ENCODE peak calls at places on chromosomes 7 and 10, in nine cellular contexts. M is RWPE1; T is mammary epithelial cell; K is HCT116; O is body of pancreas; E is tibial nerve; P is IMR-90; I is naive thymus-derived CD4-positive, alpha-beta T cell; B is Karpas-422. Y is an unnamed sample.

GRCh38 chr10:30855131-30855530 is 176.5 kb downstream of the ZNF438 start:
- DNase-seq in E (no peak), I (no peak), P (no peak), O (no peak), K (no peak), M (no peak), B (no peak), T (no peak), Y (no peak)

GRCh38 chr7:39746162-39746782 is 122.9 kb downstream of the RALA start:
- DNase-seq in O (peak; percentile 73), M (peak; percentile 89), T (peak; percentile 69), I (peak; percentile 50), K (peak; percentile 47), P (peak; percentile 83), E (peak; percentile 88), B (peak; percentile 82), Y (peak; percentile 45)

GRCh38 chr7:99143853-99144672 is at the start of gene SMURF1:
- DNase-seq in K (no peak), M (peak; percentile 65), E (peak; percentile 35), B (peak; percentile 92), I (peak; percentile 81), T (peak; percentile 52), P (peak; percentile 47), O (peak; percentile 68), Y (peak; percentile 23)

GRCh38 chr7:38330861-38331709 is 57.6 kb upstream of the TARP start:
- DNase-seq in P (no peak), I (no peak), K (no peak), M (no peak), E (no peak), O (no peak), T (no peak), B (peak; percentile 79), Y (no peak)

GRCh38 chr10:29430101-29430500 is 141.2 kb downstream of the LYZL1 start:
- DNase-seq in B (no peak), O (no peak), K (no peak), I (no peak), E (no peak), M (no peak), T (no peak), P (peak; percentile 30), Y (no peak)

GRCh38 chr10:48389272-48389671 is 82.8 kb downstream of the MAPK8 start:
- DNase-seq in E (no peak), O (no peak), I (no peak), T (no peak), B (no peak), P (no peak), K (no peak), M (no peak), Y (no peak)

GRCh38 chr7:64206903-64207302 is at the start of gene ZNF735:
- DNase-seq in T (no peak), P (no peak), M (no peak), E (no peak), B (no peak), I (no peak), O (no peak), K (no peak), Y (no peak)

GRCh38 chr7:88092676-88092999 is 127.2 kb downstream of the SRI start:
- DNase-seq in T (no peak), M (no peak), P (no peak), I (no peak), B (no peak), K (no peak), O (no peak), E (no peak), Y (no peak)

GRCh38 chr10:4283841-4284610 is 499.0 kb upstream of the KLF6 start:
- DNase-seq in B (no peak), T (no peak), M (no peak), O (peak; percentile 34), E (peak; percentile 76), I (no peak), K (no peak), P (peak; percentile 82), Y (no peak)

GRCh38 chr7:5388273-5388866 is 35.3 kb downstream of the TNRC18 start:
- DNase-seq in M (no peak), T (no peak), K (no peak), E (no peak), I (no peak), P (no peak), B (no peak), O (no peak), Y (no peak)

GRCh38 chr7:5390918-5391317 is 32.7 kb downstream of the TNRC18 start:
- DNase-seq in O (no peak), E (no peak), T (no peak), K (no peak), I (no peak), M (no peak), B (no peak), P (no peak), Y (no peak)

GRCh38 chr7:5387711-5388245 is 35.9 kb downstream of the TNRC18 start:
- DNase-seq in T (no peak), O (no peak), M (no peak), K (no peak), E (no peak), P (no peak), I (no peak), B (no peak), Y (no peak)

GRCh38 chr7:5384618-5385017 is 39.0 kb downstream of the TNRC18 start:
- DNase-seq in E (no peak), P (no peak), I (no peak), O (no peak), T (no peak), K (no peak), B (no peak), M (no peak), Y (no peak)

DNA sequence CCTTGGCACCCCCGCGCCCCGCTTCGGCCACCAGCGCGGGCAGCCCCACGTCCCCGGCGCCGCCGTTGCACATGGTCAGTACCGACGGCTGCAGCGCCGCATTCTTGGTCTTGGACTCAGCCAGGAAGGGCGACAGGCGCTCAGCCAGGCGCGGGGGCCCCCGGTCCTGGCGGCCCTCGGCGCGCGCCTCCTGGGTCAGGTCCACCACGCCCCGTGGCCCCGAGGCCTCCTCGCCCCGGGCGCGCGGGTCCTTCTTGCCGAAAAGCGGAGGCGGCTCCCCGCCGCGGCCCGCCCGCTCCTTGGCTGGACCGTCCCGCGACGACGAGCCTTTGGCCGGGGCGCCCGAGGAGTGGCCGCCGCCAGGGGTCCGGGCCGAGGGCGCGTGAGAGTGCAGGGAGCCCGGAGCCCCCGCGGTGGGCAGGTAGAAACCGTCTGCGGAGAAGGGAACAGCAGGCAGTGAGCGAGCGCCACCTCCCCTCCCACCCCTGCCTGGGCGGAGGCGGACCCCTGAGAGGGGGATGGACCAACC is 34.7 kb downstream of the TNRC18 start:
- DNase-seq in E (no peak), O (no peak), M (no peak), P (no peak), B (no peak), K (no peak), I (no peak), T (no peak), Y (no peak)
- H3K27ac ChIP-seq in E (no peak overlapping the region), O (no peak overlapping the region), M (no peak overlapping the region), P (no peak overlapping the region), B (no peak overlapping the region), K (no peak overlapping the region), I (no peak overlapping the region), T (no peak overlapping the region), Y (no peak overlapping the region)

GRCh38 chr10:93757136-93757535 is 600 bp upstream of the LGI1 start:
- DNase-seq in T (no peak), E (no peak), K (no peak), I (no peak), O (no peak), B (no peak), P (no peak), M (no peak), Y (no peak)
- H3K27ac ChIP-seq in T (no peak overlapping the region), E (peak overlapping the region; percentile 41), K (no peak overlapping the region), I (no peak overlapping the region), O (no peak overlapping the region), B (no peak overlapping the region), P (no peak overlapping the region), M (no peak overlapping the region), Y (peak overlapping the region; percentile 72)

GRCh38 chr10:22824520-22824919 is 103.3 kb upstream of the ARMC3 start:
- DNase-seq in I (no peak), O (no peak), E (no peak), P (no peak), T (no peak), K (peak; percentile 15), M (no peak), B (no peak), Y (no peak)
- H3K27ac ChIP-seq in I (no peak overlapping the region), O (no peak overlapping the region), E (no peak overlapping the region), P (no peak overlapping the region), T (peak overlapping the region; percentile 48), K (peak overlapping the region; percentile 97), M (no peak overlapping the region), B (no peak overlapping the region), Y (no peak overlapping the region)

GRCh38 chr10:34791228-34791627 is 23.9 kb downstream of the PARD3 start:
- DNase-seq in M (no peak), K (no peak), P (no peak), T (no peak), I (no peak), E (no peak), O (no peak), B (no peak), Y (no peak)

GRCh38 chr10:34794835-34795234 is 20.3 kb downstream of the PARD3 start:
- DNase-seq in B (no peak), T (no peak), I (no peak), K (no peak), P (no peak), M (no peak), O (no peak), E (no peak), Y (no peak)

GRCh38 chr10:34789993-34790506 is 25.0 kb downstream of the PARD3 start:
- DNase-seq in K (no peak), E (no peak), M (no peak), B (no peak), P (no peak), O (peak; percentile 40), I (no peak), T (no peak), Y (no peak)

GRCh38 chr10:34792881-34793280 is 22.2 kb downstream of the PARD3 start:
- DNase-seq in M (no peak), T (no peak), E (no peak), B (no peak), O (no peak), I (no peak), K (no peak), P (no peak), Y (no peak)

DNA sequence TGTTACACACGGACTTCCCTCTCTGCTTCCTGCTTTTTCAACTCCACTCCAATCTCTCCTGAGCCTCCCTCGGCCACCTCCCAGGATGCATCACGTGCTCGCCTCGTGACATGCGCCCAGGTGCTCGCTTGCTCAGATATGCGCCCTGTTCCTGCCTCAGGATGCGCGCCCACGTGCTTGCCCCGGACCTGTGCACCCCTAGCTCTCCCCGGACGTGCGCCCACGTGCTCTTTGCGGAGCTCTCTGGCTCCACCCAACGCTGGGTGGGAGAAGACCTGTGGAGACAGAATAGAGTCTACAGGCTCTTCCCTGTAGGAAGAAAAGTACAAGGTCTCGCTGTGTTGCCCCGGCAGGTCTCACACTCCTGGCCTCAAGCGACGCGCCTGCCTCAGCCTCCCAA is 23.1 kb downstream of the PARD3 start:
- DNase-seq in P (no peak), T (no peak), E (no peak), B (no peak), M (no peak), O (no peak), I (no peak), K (no peak), Y (no peak)
- H3K27ac ChIP-seq in P (no peak overlapping the region), T (no peak overlapping the region), E (no peak overlapping the region), B (no peak overlapping the region), M (peak overlapping the region; percentile 61), O (peak overlapping the region; percentile 26), I (no peak overlapping the region), K (no peak overlapping the region), Y (no peak overlapping the region)